ENCODE peak calls at places on chromosomes 3 and 15, in ten cellular contexts. One of them, this sample, is unnamed.

GRCh38 chr3:185060655-185061054 is 92.2 kb downstream of the C3orf70 start:
- DNase-seq in body of pancreas: no peak
- DNase-seq in K562: no peak
- DNase-seq in sigmoid colon: no peak
- DNase-seq in ovary: no peak
- DNase-seq in uterus: no peak
- DNase-seq in A549: no peak
- DNase-seq in esophagus squamous epithelium: no peak
- DNase-seq in H1: no peak
- DNase-seq in transverse colon: no peak
- DNase-seq in this sample: no peak

GRCh38 chr3:125032100-125032643 is 23.6 kb downstream of the HEG1 start:
- DNase-seq in K562: no peak
- DNase-seq in A549: no peak
- DNase-seq in ovary: no peak
- DNase-seq in transverse colon: no peak
- DNase-seq in esophagus squamous epithelium: no peak
- DNase-seq in body of pancreas: no peak
- DNase-seq in uterus: no peak
- DNase-seq in sigmoid colon: no peak
- DNase-seq in H1: no peak
- DNase-seq in this sample: no peak

GRCh38 chr3:61562042-61562809 is 855 bp downstream of the PTPRG start:
- DNase-seq in H1: no peak
- DNase-seq in body of pancreas: peak
- DNase-seq in K562: no peak
- DNase-seq in ovary: peak
- DNase-seq in uterus: no peak
- DNase-seq in sigmoid colon: peak
- DNase-seq in transverse colon: peak
- DNase-seq in A549: peak
- DNase-seq in esophagus squamous epithelium: no peak
- DNase-seq in this sample: no peak

GRCh38 chr15:49412821-49413220 is 10.2 kb upstream of the FGF7 start:
- DNase-seq in transverse colon: no peak
- DNase-seq in body of pancreas: no peak
- DNase-seq in H1: no peak
- DNase-seq in uterus: no peak
- DNase-seq in K562: no peak
- DNase-seq in esophagus squamous epithelium: no peak
- DNase-seq in ovary: no peak
- DNase-seq in sigmoid colon: no peak
- DNase-seq in A549: no peak
- DNase-seq in this sample: no peak

GRCh38 chr15:66679657-66680108 is 22.4 kb upstream of the SMAD6 start:
- DNase-seq in sigmoid colon: no peak
- DNase-seq in body of pancreas: no peak
- DNase-seq in uterus: no peak
- DNase-seq in esophagus squamous epithelium: no peak
- DNase-seq in H1: no peak
- DNase-seq in K562: peak
- DNase-seq in ovary: peak
- DNase-seq in A549: no peak
- DNase-seq in transverse colon: no peak
- DNase-seq in this sample: no peak

GRCh38 chr15:71237456-71238188 is 122.4 kb downstream of the THSD4 start:
- DNase-seq in K562: peak
- DNase-seq in esophagus squamous epithelium: no peak
- DNase-seq in H1: no peak
- DNase-seq in body of pancreas: no peak
- DNase-seq in sigmoid colon: no peak
- DNase-seq in transverse colon: peak
- DNase-seq in ovary: peak
- DNase-seq in A549: peak
- DNase-seq in uterus: peak
- DNase-seq in this sample: no peak

GRCh38 chr3:180199396-180199795 is 162.7 kb upstream of the PEX5L start:
- DNase-seq in ovary: no peak
- DNase-seq in esophagus squamous epithelium: no peak
- DNase-seq in transverse colon: no peak
- DNase-seq in sigmoid colon: no peak
- DNase-seq in A549: no peak
- DNase-seq in uterus: no peak
- DNase-seq in K562: no peak
- DNase-seq in H1: no peak
- DNase-seq in body of pancreas: no peak
- DNase-seq in this sample: no peak

GRCh38 chr3:112605285-112605684 is 35.7 kb downstream of the CCDC80 start:
- DNase-seq in transverse colon: no peak
- DNase-seq in sigmoid colon: no peak
- DNase-seq in body of pancreas: no peak
- DNase-seq in H1: no peak
- DNase-seq in uterus: no peak
- DNase-seq in ovary: no peak
- DNase-seq in esophagus squamous epithelium: no peak
- DNase-seq in K562: no peak
- DNase-seq in A549: no peak
- DNase-seq in this sample: no peak

GRCh38 chr3:15778332-15778858 is 19.4 kb downstream of the ANKRD28 start:
- DNase-seq in transverse colon: no peak
- DNase-seq in A549: no peak
- DNase-seq in ovary: no peak
- DNase-seq in uterus: no peak
- DNase-seq in K562: no peak
- DNase-seq in H1: no peak
- DNase-seq in body of pancreas: no peak
- DNase-seq in sigmoid colon: no peak
- DNase-seq in esophagus squamous epithelium: no peak
- DNase-seq in this sample: no peak

GRCh38 chr3:114043205-114043604 is 13.1 kb downstream of the CCDC191 start:
- DNase-seq in sigmoid colon: no peak
- DNase-seq in H1: no peak
- DNase-seq in uterus: no peak
- DNase-seq in ovary: no peak
- DNase-seq in A549: no peak
- DNase-seq in esophagus squamous epithelium: no peak
- DNase-seq in body of pancreas: no peak
- DNase-seq in K562: no peak
- DNase-seq in transverse colon: no peak
- DNase-seq in this sample: no peak

GRCh38 chr3:12501360-12502020 is 17.2 kb downstream of the TSEN2 start:
- DNase-seq in K562: no peak
- DNase-seq in H1: no peak
- DNase-seq in A549: no peak
- DNase-seq in sigmoid colon: no peak
- DNase-seq in transverse colon: no peak
- DNase-seq in ovary: no peak
- DNase-seq in esophagus squamous epithelium: no peak
- DNase-seq in uterus: no peak
- DNase-seq in body of pancreas: peak
- DNase-seq in this sample: no peak

GRCh38 chr3:171865191-171865865 is 22.2 kb downstream of the TMEM212 start:
- DNase-seq in transverse colon: no peak
- DNase-seq in sigmoid colon: no peak
- DNase-seq in H1: no peak
- DNase-seq in uterus: no peak
- DNase-seq in A549: no peak
- DNase-seq in esophagus squamous epithelium: no peak
- DNase-seq in body of pancreas: no peak
- DNase-seq in K562: no peak
- DNase-seq in ovary: no peak
- DNase-seq in this sample: no peak
- TF ChIP-seq POLR2A in transverse colon: no peak
- TF ChIP-seq POLR2A in sigmoid colon: no peak
- TF ChIP-seq POLR2A in H1: no peak
- TF ChIP-seq POLR2A in uterus: no peak
- TF ChIP-seq POLR2A in A549: no peak
- TF ChIP-seq POLR2A in esophagus squamous epithelium: no peak
- TF ChIP-seq POLR2A in body of pancreas: no peak
- TF ChIP-seq POLR2A in K562: no peak
- TF ChIP-seq POLR2A in ovary: no peak
- TF ChIP-seq POLR2A in this sample: no peak

GRCh38 chr15:25787381-25787780 is 75.7 kb downstream of the ATP10A start:
- DNase-seq in ovary: peak
- DNase-seq in esophagus squamous epithelium: no peak
- DNase-seq in H1: no peak
- DNase-seq in transverse colon: no peak
- DNase-seq in body of pancreas: no peak
- DNase-seq in K562: no peak
- DNase-seq in sigmoid colon: peak
- DNase-seq in uterus: no peak
- DNase-seq in A549: no peak
- DNase-seq in this sample: no peak

GRCh38 chr15:25790003-25790660 is 73.0 kb downstream of the ATP10A start:
- DNase-seq in sigmoid colon: peak
- DNase-seq in transverse colon: peak
- DNase-seq in K562: no peak
- DNase-seq in body of pancreas: no peak
- DNase-seq in H1: no peak
- DNase-seq in esophagus squamous epithelium: no peak
- DNase-seq in uterus: peak
- DNase-seq in ovary: peak
- DNase-seq in A549: no peak
- DNase-seq in this sample: no peak

GRCh38 chr15:25787855-25788521 is 75.1 kb downstream of the ATP10A start:
- DNase-seq in sigmoid colon: peak
- DNase-seq in A549: peak
- DNase-seq in body of pancreas: no peak
- DNase-seq in ovary: peak
- DNase-seq in uterus: no peak
- DNase-seq in esophagus squamous epithelium: no peak
- DNase-seq in K562: peak
- DNase-seq in transverse colon: peak
- DNase-seq in H1: no peak
- DNase-seq in this sample: peak

GRCh38 chr15:25789206-25789605 is 73.9 kb downstream of the ATP10A start:
- DNase-seq in H1: no peak
- DNase-seq in ovary: peak
- DNase-seq in esophagus squamous epithelium: no peak
- DNase-seq in body of pancreas: no peak
- DNase-seq in sigmoid colon: peak
- DNase-seq in transverse colon: no peak
- DNase-seq in K562: no peak
- DNase-seq in A549: no peak
- DNase-seq in uterus: peak
- DNase-seq in this sample: no peak

DNA sequence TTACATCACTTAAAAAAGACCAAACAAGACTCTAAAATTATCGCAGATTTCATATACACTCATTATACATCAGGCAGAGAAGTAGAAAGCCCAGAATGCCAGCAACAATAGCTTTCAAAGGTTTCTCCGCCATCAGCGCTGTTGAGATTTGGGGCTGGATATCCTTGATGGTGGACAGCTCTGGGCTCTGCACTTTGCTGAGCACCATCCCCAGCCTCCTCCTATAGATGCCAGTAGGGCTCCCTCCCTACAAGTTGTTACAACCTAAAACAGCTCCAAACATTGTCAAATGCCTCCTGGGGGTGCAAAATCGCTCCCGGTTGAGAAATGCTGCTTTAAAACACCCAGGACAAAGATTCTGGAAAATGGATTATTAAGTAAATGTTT is 73.5 kb downstream of the ATP10A start:
- DNase-seq in uterus: no peak
- DNase-seq in A549: no peak
- DNase-seq in transverse colon: no peak
- DNase-seq in ovary: no peak
- DNase-seq in esophagus squamous epithelium: no peak
- DNase-seq in body of pancreas: no peak
- DNase-seq in sigmoid colon: no peak
- DNase-seq in H1: no peak
- DNase-seq in K562: no peak
- DNase-seq in this sample: no peak
- H3K27ac ChIP-seq in uterus: peak
- H3K27ac ChIP-seq in A549: no peak
- H3K27ac ChIP-seq in transverse colon: peak
- H3K27ac ChIP-seq in ovary: peak
- H3K27ac ChIP-seq in esophagus squamous epithelium: peak
- H3K27ac ChIP-seq in body of pancreas: no peak
- H3K27ac ChIP-seq in sigmoid colon: peak
- H3K27ac ChIP-seq in H1: no peak
- H3K27ac ChIP-seq in K562: no peak
- H3K27ac ChIP-seq in this sample: no peak

GRCh38 chr3:42513121-42513520 is 10.7 kb downstream of the VIPR1 start:
- DNase-seq in esophagus squamous epithelium: no peak
- DNase-seq in K562: no peak
- DNase-seq in ovary: no peak
- DNase-seq in uterus: no peak
- DNase-seq in body of pancreas: no peak
- DNase-seq in A549: no peak
- DNase-seq in sigmoid colon: no peak
- DNase-seq in transverse colon: no peak
- DNase-seq in H1: no peak
- DNase-seq in this sample: no peak
- TF ChIP-seq POLR2A in esophagus squamous epithelium: no peak
- TF ChIP-seq POLR2A in K562: no peak
- TF ChIP-seq POLR2A in ovary: no peak
- TF ChIP-seq POLR2A in uterus: no peak
- TF ChIP-seq POLR2A in body of pancreas: no peak
- TF ChIP-seq POLR2A in A549: no peak
- TF ChIP-seq POLR2A in sigmoid colon: no peak
- TF ChIP-seq POLR2A in transverse colon: no peak
- TF ChIP-seq POLR2A in H1: no peak
- TF ChIP-seq POLR2A in this sample: no peak

GRCh38 chr15:60420322-60420721 is 22.5 kb upstream of the ANXA2 start:
- DNase-seq in H1: no peak
- DNase-seq in uterus: no peak
- DNase-seq in sigmoid colon: no peak
- DNase-seq in ovary: no peak
- DNase-seq in body of pancreas: no peak
- DNase-seq in K562: no peak
- DNase-seq in esophagus squamous epithelium: no peak
- DNase-seq in transverse colon: no peak
- DNase-seq in A549: no peak
- DNase-seq in this sample: no peak
- H3K27ac ChIP-seq in H1: no peak
- H3K27ac ChIP-seq in uterus: no peak
- H3K27ac ChIP-seq in sigmoid colon: no peak
- H3K27ac ChIP-seq in ovary: no peak
- H3K27ac ChIP-seq in body of pancreas: no peak
- H3K27ac ChIP-seq in K562: no peak
- H3K27ac ChIP-seq in esophagus squamous epithelium: no peak
- H3K27ac ChIP-seq in transverse colon: no peak
- H3K27ac ChIP-seq in A549: peak
- H3K27ac ChIP-seq in this sample: no peak